ENCODE peak calls at places on chromosomes 16 and 17, in five cellular contexts. R, Y, I, U and G are unnamed samples.
A peak's percentile ranks its signal among the peaks of the same experiment; 100 is the strongest.

GRCh38 chr17:70298929-70299529 is 129.7 kb downstream of the KCNJ2 start:
- DNase-seq in U (no peak), R (no peak), Y (no peak), I (no peak), G (no peak)

GRCh38 chr17:59493867-59494266 is 71.5 kb upstream of the DHX40 start:
- DNase-seq in U (no peak), I (no peak), Y (no peak), R (no peak), G (no peak)

GRCh38 chr17:74478369-74479100 is 12.1 kb downstream of the CD300A start:
- DNase-seq in Y (peak; percentile 45), U (no peak), R (no peak), I (no peak), G (no peak)

GRCh38 chr17:39487946-39488345 is 26.7 kb downstream of the CDK12 start:
- DNase-seq in Y (no peak), U (peak; percentile 23), R (no peak), I (no peak), G (no peak)

GRCh38 chr16:4176794-4177438 is 60.7 kb upstream of the ADCY9 start:
- DNase-seq in Y (no peak), R (peak; percentile 29), I (no peak), U (peak; percentile 70), G (no peak)

GRCh38 chr16:85602831-85603755 is 10.0 kb upstream of the GSE1 start:
- DNase-seq in U (no peak), I (peak; percentile 80), R (no peak), Y (no peak), G (no peak)

GRCh38 chr16:23085949-23086348 is 63.3 kb downstream of the USP31 start:
- DNase-seq in Y (no peak), R (no peak), U (no peak), I (no peak), G (no peak)

GRCh38 chr16:27698266-27698665 is 148.3 kb downstream of the KATNIP start:
- DNase-seq in R (peak; percentile 11), I (no peak), U (no peak), Y (no peak), G (peak; percentile 67)

GRCh38 chr17:50184611-50185398 is 16.6 kb downstream of the COL1A1 start:
- DNase-seq in I (no peak), Y (peak; percentile 78), R (no peak), U (peak; percentile 65), G (no peak)

GRCh38 chr17:83173180-83173996 is 94.0 kb downstream of the METRNL start:
- DNase-seq in I (no peak), R (no peak), U (no peak), Y (no peak), G (no peak)

GRCh38 chr16:8644151-8644512 is 22.6 kb downstream of the METTL22 start:
- DNase-seq in U (no peak), Y (peak; percentile 57), I (no peak), R (no peak), G (no peak)

GRCh38 chr16:1998852-1999801 is 9.4 kb downstream of the SYNGR3 start:
- DNase-seq in U (no peak), I (no peak), R (no peak), Y (peak; percentile 43), G (no peak)

GRCh38 chr17:36824678-36825091 is 112.6 kb upstream of the LHX1 start:
- DNase-seq in I (no peak), Y (no peak), R (no peak), U (no peak), G (no peak)

GRCh38 chr16:30417447-30418349 is 10.3 kb downstream of the ZNF771 start:
- DNase-seq in R (peak; percentile 96), I (peak; percentile 90), U (peak; percentile 93), Y (peak; percentile 94), G (peak; percentile 87)

GRCh38 chr17:68057531-68057952 is 22.0 kb downstream of the KPNA2 start:
- DNase-seq in I (peak; percentile 31), Y (no peak), R (peak; percentile 39), U (no peak), G (no peak)

GRCh38 chr17:8825802-8826201 is 26.6 kb upstream of the MFSD6L start:
- DNase-seq in R (no peak), Y (no peak), I (no peak), U (no peak), G (no peak)

GRCh38 chr16:64311241-64311640 is 810.6 kb downstream of the CDH11 start:
- DNase-seq in U (peak; percentile 48), R (no peak), Y (no peak), I (no peak), G (no peak)

GRCh38 chr17:43031666-43032065 is 6.6 kb downstream of the RND2 start:
- DNase-seq in R (no peak), U (no peak), I (no peak), Y (no peak), G (no peak)

GRCh38 chr16:10868562-10869469 is 8.2 kb upstream of the CIITA start:
- DNase-seq in R (no peak), Y (peak; percentile 78), U (no peak), I (no peak), G (no peak)

DNA sequence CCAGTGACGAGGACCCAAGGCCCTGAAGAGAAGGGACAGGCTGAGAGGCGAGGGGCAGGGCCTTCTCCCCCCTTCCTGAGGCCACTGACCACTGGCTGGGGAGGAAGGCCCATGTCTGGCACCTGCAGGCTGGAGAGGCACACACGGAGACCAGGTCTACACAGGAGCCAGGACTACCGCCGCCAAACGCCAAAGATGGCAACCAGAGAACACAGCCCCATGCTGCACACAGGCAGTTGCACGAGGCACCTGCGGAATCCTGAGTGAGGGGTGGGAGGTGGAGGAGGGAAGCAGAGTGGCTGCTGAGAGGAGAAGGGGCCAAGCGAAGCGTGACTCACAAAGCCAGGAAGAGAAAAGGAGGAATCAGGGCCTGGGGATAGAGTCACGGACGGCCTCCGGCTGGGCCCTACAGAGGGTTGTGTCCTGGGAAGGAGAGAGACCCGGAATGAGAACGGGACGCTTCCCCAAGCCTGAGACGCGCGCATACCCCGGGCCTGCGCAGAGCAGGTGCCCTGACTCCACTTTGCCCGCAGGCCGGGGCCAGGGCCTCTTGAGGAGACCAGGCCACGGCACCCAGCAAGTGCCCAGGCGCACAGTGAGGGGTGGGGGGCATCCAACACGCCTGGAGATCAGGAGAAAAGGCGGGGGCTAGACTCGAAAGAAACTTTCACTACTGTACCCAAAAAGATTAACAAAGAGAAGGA is 28.7 kb upstream of the C16orf95 start:
- DNase-seq in Y (no peak), U (no peak), I (no peak), R (no peak), G (no peak)
- H3K4me3 ChIP-seq in Y (no peak overlapping the region), U (no peak overlapping the region), I (no peak overlapping the region), R (no peak overlapping the region), G (no peak overlapping the region)

DNA sequence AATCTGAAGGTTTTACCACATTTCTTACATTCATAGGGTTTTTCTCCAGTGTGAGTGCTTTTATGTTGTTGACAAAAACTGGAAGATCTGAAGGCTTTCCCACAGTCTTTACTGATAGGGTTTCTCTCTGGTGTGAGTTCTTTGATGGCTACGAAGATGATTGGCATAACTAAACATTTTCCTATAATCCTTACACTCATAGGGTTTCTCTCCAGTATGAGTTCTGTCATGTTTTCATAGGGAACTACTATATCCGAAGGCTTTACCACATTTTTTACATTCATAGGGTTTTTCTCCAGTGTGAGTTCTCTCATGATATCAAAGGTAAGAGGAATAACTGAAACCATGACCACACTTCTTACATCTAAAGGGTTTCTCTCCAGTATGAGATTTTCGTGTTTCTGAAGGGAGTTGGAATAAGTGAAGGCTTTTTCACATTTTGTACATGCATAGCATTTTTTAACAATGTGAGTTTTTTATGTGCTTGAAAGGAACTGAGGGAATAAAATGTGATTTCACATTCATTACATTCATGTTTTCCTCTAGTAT is 1987.7 kb downstream of the TP53TG3F start:
- DNase-seq in R (no peak), U (no peak), I (no peak), Y (no peak), G (no peak)
- H3K9me3 ChIP-seq in R (peaks cover 70% of the 10 kb centered on the region), U (peaks cover 2% of the 10 kb centered on the region), I (peaks cover 79% of the 10 kb centered on the region), Y (peaks cover 32% of the 10 kb centered on the region), G (peaks cover 20% of the 10 kb centered on the region)

GRCh38 chr16:21302898-21303528 is 24.9 kb upstream of the CRYM start:
- DNase-seq in Y (no peak), U (peak; percentile 72), I (no peak), R (no peak), G (no peak)
- H3K4me3 ChIP-seq in Y (no peak overlapping the region), U (peak overlapping the region; percentile 60), I (no peak overlapping the region), R (no peak overlapping the region), G (no peak overlapping the region)

GRCh38 chr16:5460701-5461100 is 363.1 kb upstream of the EEF2KMT start:
- DNase-seq in I (no peak), U (no peak), R (no peak), Y (no peak), G (no peak)

GRCh38 chr16:5461574-5461973 is 364.0 kb upstream of the EEF2KMT start:
- DNase-seq in U (no peak), I (no peak), Y (no peak), R (no peak), G (no peak)

GRCh38 chr16:5461141-5461540 is 363.5 kb upstream of the EEF2KMT start:
- DNase-seq in Y (no peak), I (no peak), U (no peak), R (no peak), G (no peak)

GRCh38 chr16:5455110-5455509 is 357.5 kb upstream of the EEF2KMT start:
- DNase-seq in I (no peak), Y (no peak), U (no peak), R (no peak), G (no peak)

DNA sequence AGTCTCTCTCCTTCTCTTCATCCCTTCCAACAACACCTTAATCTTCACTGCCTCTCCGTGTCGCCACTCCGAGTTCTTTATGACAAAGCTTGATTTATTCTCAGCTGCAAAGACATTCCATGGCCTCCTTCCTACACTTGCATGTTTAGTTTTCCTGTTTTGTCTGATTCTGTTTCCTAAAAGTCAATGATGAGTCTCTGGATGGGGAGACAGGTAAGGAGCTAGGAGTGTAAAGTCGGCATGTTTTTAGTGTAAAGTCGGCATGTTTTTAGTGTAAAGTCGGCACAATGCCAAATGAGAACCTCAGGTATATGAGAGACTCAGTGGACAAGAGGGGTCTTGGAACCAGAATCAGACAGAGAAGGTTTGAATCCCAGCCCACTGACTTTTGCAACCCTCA is 362.3 kb upstream of the EEF2KMT start:
- DNase-seq in U (no peak), I (no peak), R (no peak), Y (no peak), G (no peak)
- H3K9me3 ChIP-seq in U (no peaks in the 10 kb centered on the region), I (no peaks in the 10 kb centered on the region), R (no peaks in the 10 kb centered on the region), Y (no peaks in the 10 kb centered on the region), G (no peaks in the 10 kb centered on the region)

GRCh38 chr17:81036128-81036891 is 1.4 kb downstream of the BAIAP2 start:
- DNase-seq in I (no peak), U (peak; percentile 44), R (no peak), Y (peak; percentile 51), G (no peak)
- H3K4me3 ChIP-seq in I (peak overlapping the region; percentile 72), U (peak overlapping the region; percentile 59), R (peak overlapping the region; percentile 66), Y (peak overlapping the region; percentile 62), G (peak overlapping the region; percentile 85)

GRCh38 chr16:63037761-63038562 is 1001.7 kb upstream of the CDH8 start:
- DNase-seq in U (no peak), Y (no peak), R (no peak), I (no peak), G (no peak)

GRCh38 chr16:63038563-63039131 is 1002.4 kb upstream of the CDH8 start:
- DNase-seq in U (no peak), R (no peak), Y (no peak), I (no peak), G (no peak)
- H3K9me3 ChIP-seq in U (no peaks in the 10 kb centered on the region), R (no peaks in the 10 kb centered on the region), Y (no peaks in the 10 kb centered on the region), I (no peaks in the 10 kb centered on the region), G (no peaks in the 10 kb centered on the region)